ENCODE peak calls at places on chromosomes 12 and 14, in ten cellular contexts. T is neural progenitor cell, M is HL-60, N is HFF-Myc, S is heart right ventricle, Y is A549, C is progenitor cell of endocrine pancreas, B is A673, W is BJ, V is astrocyte of the cerebellum. H is an unnamed sample.
A peak's percentile ranks its signal among the peaks of the same experiment; 100 is the strongest.

GRCh38 chr12:107134558-107134957 is 41.2 kb upstream of the CRY1 start:
- DNase-seq in M (peak; percentile 50), W (no peak), T (peak; percentile 40), V (no peak), B (peak; percentile 66), N (peak; percentile 6), C (no peak), Y (peak; percentile 34), S (no peak), H (peak; percentile 66)

GRCh38 chr14:68926236-68926635 is 52.9 kb downstream of the ACTN1 start:
- DNase-seq in N (no peak), V (no peak), C (no peak), B (no peak), Y (no peak), W (no peak), S (no peak), M (no peak), T (no peak), H (peak; percentile 42)

GRCh38 chr12:109523071-109523470 is 45.6 kb downstream of the UBE3B start:
- DNase-seq in M (no peak), C (no peak), B (no peak), W (no peak), S (peak; percentile 79), N (no peak), V (no peak), Y (no peak), T (no peak), H (no peak)

GRCh38 chr12:48924617-48925217 is 575 bp downstream of the FKBP11 start:
- DNase-seq in W (no peak), T (peak; percentile 58), Y (peak; percentile 59), B (peak; percentile 69), M (no peak), N (no peak), C (peak; percentile 51), S (peak; percentile 48), V (no peak), H (no peak)

GRCh38 chr12:5871741-5872140 is 73.3 kb downstream of the ANO2 start:
- DNase-seq in M (no peak), Y (no peak), B (no peak), T (no peak), V (no peak), W (no peak), C (no peak), S (no peak), N (no peak), H (no peak)

GRCh38 chr12:98580695-98581094 is 12.8 kb upstream of the SLC25A3 start:
- DNase-seq in S (no peak), M (no peak), C (no peak), Y (no peak), W (no peak), N (no peak), B (no peak), T (no peak), V (no peak), H (no peak)

GRCh38 chr12:132172619-132173018 is 28.4 kb downstream of the NOC4L start:
- DNase-seq in N (no peak), V (no peak), M (no peak), Y (no peak), W (no peak), B (no peak), C (no peak), T (no peak), S (peak; percentile 4), H (peak; percentile 56)

GRCh38 chr14:41957459-41957858 is 350.8 kb downstream of the LRFN5 start:
- DNase-seq in S (no peak), M (no peak), C (no peak), W (no peak), V (no peak), T (no peak), B (no peak), Y (no peak), N (no peak), H (no peak)

GRCh38 chr12:27822076-27822712 is 42.2 kb upstream of the MANSC4 start:
- DNase-seq in B (no peak), T (no peak), S (no peak), N (peak; percentile 76), W (no peak), C (no peak), Y (no peak), V (peak; percentile 59), M (peak; percentile 67), H (peak; percentile 92)

GRCh38 chr14:36520601-36521525 is 831 bp upstream of the NKX2-1 start:
- DNase-seq in Y (peak; percentile 64), V (no peak), N (no peak), S (no peak), M (peak; percentile 42), B (no peak), W (no peak), T (peak; percentile 84), C (peak; percentile 47), H (peak; percentile 37)

GRCh38 chr12:42757735-42758134 is 168.2 kb upstream of the PRICKLE1 start:
- DNase-seq in N (no peak), Y (no peak), W (no peak), S (no peak), C (no peak), T (peak; percentile 20), M (no peak), V (no peak), B (no peak), H (no peak)

GRCh38 chr12:47604474-47604873 is 101.4 kb downstream of the RPAP3 start:
- DNase-seq in N (no peak), Y (no peak), W (no peak), T (no peak), B (no peak), V (no peak), S (no peak), M (no peak), C (no peak), H (no peak)

GRCh38 chr12:72448089-72448488 is 175.9 kb downstream of the TRHDE start:
- DNase-seq in C (no peak), S (no peak), W (no peak), N (no peak), B (peak; percentile 50), V (no peak), Y (no peak), T (no peak), M (no peak), H (peak; percentile 7)

GRCh38 chr14:68730811-68731425 is 61.9 kb downstream of the ZFP36L1 start:
- DNase-seq in Y (no peak), C (no peak), W (no peak), M (no peak), N (no peak), V (no peak), S (no peak), T (peak; percentile 79), B (no peak), H (peak; percentile 27)

GRCh38 chr12:21476949-21477348 is 24.5 kb downstream of the RECQL start:
- DNase-seq in Y (no peak), M (no peak), V (no peak), W (peak; percentile 22), T (no peak), N (no peak), C (no peak), S (no peak), B (no peak), H (no peak)

GRCh38 chr12:100403446-100403845 is 46.6 kb downstream of the SLC17A8 start:
- DNase-seq in W (no peak), N (no peak), T (no peak), S (no peak), V (no peak), Y (no peak), C (no peak), M (no peak), B (no peak), H (no peak)

GRCh38 chr12:104345234-104346066 is 41.9 kb downstream of the EID3 start:
- DNase-seq in T (no peak), Y (no peak), V (no peak), W (no peak), B (no peak), S (no peak), N (no peak), C (no peak), M (no peak), H (no peak)

GRCh38 chr14:52926994-52927393 is 23.9 kb downstream of the FERMT2 start:
- DNase-seq in S (no peak), N (no peak), Y (no peak), T (no peak), C (no peak), M (no peak), W (no peak), B (no peak), V (no peak), H (no peak)

GRCh38 chr12:76591461-76591860 is 31.9 kb upstream of the OSBPL8 start:
- DNase-seq in W (peak; percentile 61), Y (no peak), V (peak; percentile 49), B (no peak), T (no peak), M (no peak), C (no peak), S (no peak), N (no peak), H (no peak)

GRCh38 chr14:20714593-20715250 is 26.2 kb downstream of the ANG start:
- DNase-seq in T (no peak), V (peak; percentile 9), M (peak; percentile 97), N (no peak), B (peak; percentile 62), Y (no peak), S (peak; percentile 57), C (no peak), W (no peak), H (peak; percentile 38)

GRCh38 chr12:80321653-80322052 is 122.4 kb upstream of the PTPRQ start:
- DNase-seq in Y (no peak), C (no peak), W (peak; percentile 11), T (no peak), S (no peak), B (no peak), V (no peak), N (no peak), M (no peak), H (no peak)

GRCh38 chr12:68976304-68976915 is 43.4 kb upstream of the CPM start:
- DNase-seq in N (no peak), S (no peak), B (no peak), T (no peak), V (no peak), M (no peak), Y (no peak), W (no peak), C (no peak), H (no peak)
- TF ChIP-seq CTCF in N (no peak), S (no peak), B (no peak), T (no peak), V (no peak), M (no peak), Y (no peak), W (no peak), C (no peak), H (no peak)

GRCh38 chr14:55771242-55772025 is 191.4 kb downstream of the KTN1 start:
- DNase-seq in C (no peak), T (no peak), V (no peak), N (no peak), B (no peak), Y (no peak), W (no peak), M (no peak), S (no peak), H (no peak)
- TF ChIP-seq CTCF in C (no peak), T (no peak), V (no peak), N (no peak), B (no peak), Y (no peak), W (no peak), M (no peak), S (no peak), H (no peak)

GRCh38 chr14:71208702-71209357 is 301.6 kb downstream of the PCNX1 start:
- DNase-seq in W (no peak), T (no peak), M (no peak), S (no peak), V (no peak), N (no peak), Y (no peak), B (no peak), C (no peak), H (no peak)
- TF ChIP-seq CTCF in W (peak; percentile 14), T (peak; percentile 32), M (no peak), S (no peak), V (no peak), N (peak; percentile 27), Y (no peak), B (peak; percentile 40), C (no peak), H (no peak)

GRCh38 chr14:99441157-99441870 is 39.3 kb downstream of the SETD3 start:
- DNase-seq in T (peak; percentile 48), V (no peak), S (no peak), C (no peak), M (no peak), W (no peak), B (peak; percentile 15), Y (no peak), N (no peak), H (peak; percentile 6)
- TF ChIP-seq CTCF in T (peak; percentile 40), V (peak; percentile 39), S (no peak), C (peak; percentile 34), M (no peak), W (peak; percentile 26), B (peak; percentile 20), Y (no peak), N (no peak), H (peak; percentile 6)

H was measured in NB4.